ENCODE peak calls at places on chromosomes 3 and 15, in seven cellular contexts. V is adrenal gland, Z is breast epithelium, Y is GM12891, I is Peyer's patch, S is transverse colon, G is lower leg skin. P is an unnamed sample.

GRCh38 chr15:66578286-66578875 is 12.6 kb upstream of the LCTL start:
- DNase-seq in Z (no peak), G (no peak), I (no peak), S (no peak), Y (no peak), V (no peak), P (no peak)

GRCh38 chr3:186452517-186452916 is 90.5 kb upstream of the DGKG start:
- DNase-seq in I (no peak), Y (no peak), Z (no peak), G (no peak), S (no peak), V (peak; percentile 17), P (no peak)

GRCh38 chr3:14145236-14145635 is 20.4 kb downstream of the TMEM43 start:
- DNase-seq in Z (no peak), G (no peak), V (no peak), S (no peak), I (no peak), Y (no peak), P (no peak)

GRCh38 chr3:155664922-155665695 is 79.8 kb downstream of the PLCH1 start:
- DNase-seq in V (peak; percentile 59), Z (peak; percentile 75), Y (no peak), S (peak; percentile 52), G (peak; percentile 84), I (peak; percentile 74), P (no peak)

GRCh38 chr15:40595219-40595618 is 1.2 kb downstream of the KNL1 start:
- DNase-seq in I (no peak), Y (no peak), G (no peak), Z (no peak), V (no peak), S (no peak), P (peak; percentile 51)

GRCh38 chr15:88108991-88109390 is 147.5 kb downstream of the NTRK3 start:
- DNase-seq in Y (no peak), I (no peak), S (no peak), V (no peak), Z (no peak), G (no peak), P (no peak)

GRCh38 chr3:175916151-175916946 is 1057.2 kb downstream of the NAALADL2 start:
- DNase-seq in I (no peak), Z (no peak), S (no peak), V (no peak), G (peak; percentile 36), Y (no peak), P (no peak)

GRCh38 chr3:150469031-150469930 is 61.2 kb downstream of the TSC22D2 start:
- DNase-seq in Y (no peak), Z (peak; percentile 69), I (peak; percentile 71), S (peak; percentile 73), G (peak; percentile 65), V (peak; percentile 90), P (no peak)

GRCh38 chr15:52680041-52680391 is 828 bp upstream of the ATOSA start:
- DNase-seq in G (no peak), Z (no peak), S (no peak), I (no peak), Y (no peak), V (no peak), P (peak; percentile 43)

GRCh38 chr3:140736863-140737460 is 59.1 kb downstream of the TRIM42 start:
- DNase-seq in V (peak; percentile 50), G (peak; percentile 32), S (peak; percentile 18), Y (no peak), Z (no peak), I (no peak), P (peak; percentile 6)

GRCh38 chr3:191499307-191500125 is 38.6 kb downstream of the PYDC2 start:
- DNase-seq in G (no peak), Y (no peak), S (peak; percentile 8), V (peak; percentile 77), Z (no peak), I (no peak), P (no peak)

GRCh38 chr15:70535955-70536338 is 227.4 kb downstream of the UACA start:
- DNase-seq in I (no peak), S (no peak), V (no peak), G (no peak), Z (no peak), Y (no peak), P (no peak)

GRCh38 chr3:191051037-191051436 is 148.0 kb upstream of the OSTN start:
- DNase-seq in Y (no peak), G (no peak), I (no peak), S (no peak), Z (no peak), V (no peak), P (peak; percentile 26)

GRCh38 chr3:57805674-57806073 is 49.6 kb downstream of the SLMAP start:
- DNase-seq in Z (no peak), Y (no peak), V (peak; percentile 39), S (no peak), I (peak; percentile 59), G (no peak), P (peak; percentile 83)

GRCh38 chr3:83877909-83878308 is 1080.9 kb upstream of the CADM2 start:
- DNase-seq in S (no peak), V (no peak), Y (no peak), Z (no peak), I (no peak), G (no peak), P (no peak)

GRCh38 chr3:161851941-161852566 is 355.4 kb downstream of the OTOL1 start:
- DNase-seq in G (peak; percentile 15), V (peak; percentile 59), Z (no peak), Y (peak; percentile 5), S (peak; percentile 64), I (peak; percentile 68), P (peak; percentile 26)

GRCh38 chr3:12891985-12892839 is 50.8 kb upstream of the RPL32 start:
- DNase-seq in I (peak; percentile 77), Y (no peak), V (peak; percentile 64), Z (peak; percentile 30), S (peak; percentile 35), G (no peak), P (peak; percentile 69)

GRCh38 chr3:186519021-186519658 is 25.0 kb downstream of the CRYGS start:
- DNase-seq in Y (no peak), G (no peak), V (no peak), S (no peak), Z (no peak), I (peak; percentile 72), P (no peak)

GRCh38 chr3:8488877-8489865 is 12.5 kb upstream of the LMCD1 start:
- DNase-seq in S (no peak), V (no peak), G (no peak), I (no peak), Z (no peak), Y (no peak), P (no peak)

GRCh38 chr3:142165194-142165593 is 15.8 kb upstream of the TFDP2 start:
- DNase-seq in Y (no peak), S (no peak), V (no peak), Z (no peak), I (no peak), G (no peak), P (no peak)

DNA sequence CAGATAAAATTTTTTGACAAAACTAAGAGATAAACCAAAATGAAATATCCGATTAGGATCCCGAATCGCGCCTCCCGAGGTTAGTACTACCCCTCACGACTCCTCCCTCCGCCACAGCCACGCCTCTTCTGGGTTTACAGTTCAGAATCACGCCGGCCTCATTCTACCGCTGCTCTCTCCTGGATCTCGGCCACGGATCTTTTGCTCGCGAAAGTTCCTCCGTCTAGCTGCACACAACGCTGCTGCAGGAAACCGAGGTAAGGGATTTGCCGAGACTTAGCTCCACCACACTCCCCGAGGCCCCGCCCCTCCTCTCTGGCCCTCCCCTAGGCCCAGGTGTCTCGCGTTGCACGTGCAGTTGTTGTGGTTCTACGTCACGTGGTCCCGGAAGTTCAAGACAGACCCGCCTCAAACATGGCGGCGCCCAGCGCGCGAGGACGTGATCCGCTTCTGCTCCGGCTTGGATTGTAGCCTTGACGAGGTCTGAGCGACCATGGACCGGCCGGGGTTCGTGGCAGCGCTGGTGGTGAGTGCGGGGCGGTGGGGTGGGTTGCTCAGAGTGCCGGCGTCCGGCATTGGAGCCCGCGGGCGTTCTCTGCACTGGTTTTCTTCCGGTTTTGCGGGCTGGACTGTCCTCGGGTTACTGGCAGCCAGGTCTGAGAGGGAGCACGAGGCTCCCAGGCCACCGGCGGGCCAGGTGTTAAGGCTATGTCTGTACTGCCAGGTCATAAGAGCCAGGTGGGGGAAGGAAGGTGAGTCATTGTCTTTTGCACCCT is at the start of gene SLC25A26:
- DNase-seq in Y (peak; percentile 90), V (peak; percentile 97), Z (peak; percentile 97), S (peak; percentile 96), I (peak; percentile 99), G (peak; percentile 96), P (peak; percentile 93)
- TF ChIP-seq POLR2A in Y (peak; percentile 94), V (peak; percentile 49), Z (no peak), S (peak; percentile 72), I (peak; percentile 24), G (no peak), P (peak; percentile 66)

DNA sequence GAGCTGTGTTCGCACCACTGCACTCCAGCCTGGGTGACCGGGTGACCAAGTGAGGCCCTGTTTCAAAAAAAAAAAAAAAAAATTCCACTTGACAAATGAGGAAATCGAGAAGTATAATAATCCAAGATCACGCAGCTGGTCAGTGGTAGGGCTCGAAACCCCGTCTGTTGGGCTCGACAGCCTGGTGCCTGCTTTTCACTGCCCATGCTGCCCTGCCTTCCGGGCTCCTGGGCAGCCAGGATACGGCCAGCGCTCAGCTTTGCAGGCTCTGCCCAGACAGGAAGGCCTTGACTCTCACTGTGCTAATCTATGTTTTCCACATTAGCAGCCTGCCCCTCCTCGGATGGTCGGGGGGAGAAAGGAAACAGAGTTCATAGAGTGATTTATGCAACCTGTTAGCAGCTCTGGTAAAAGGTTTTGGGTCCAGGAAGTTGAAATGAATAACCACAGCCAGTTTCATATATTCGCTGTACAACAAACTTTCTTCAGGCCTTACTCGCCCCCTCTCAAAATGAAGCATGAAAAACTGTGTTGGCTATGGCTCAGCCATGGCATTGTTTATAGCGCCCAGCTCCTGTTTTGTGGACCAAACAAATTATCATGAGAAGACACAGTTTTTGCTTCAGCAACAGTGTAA is 108.8 kb downstream of the XXYLT1 start:
- DNase-seq in Y (no peak), S (no peak), I (peak; percentile 72), G (no peak), Z (no peak), V (peak; percentile 81), P (peak; percentile 42)
- TF ChIP-seq POLR2A in Y (peak; percentile 26), S (no peak), I (no peak), G (no peak), Z (no peak), V (no peak), P (no peak)

GRCh38 chr15:73051811-73052678 is at the start of gene NEO1:
- DNase-seq in Z (peak; percentile 79), V (peak; percentile 90), G (peak; percentile 76), S (peak; percentile 90), Y (peak; percentile 55), I (peak; percentile 90), P (peak; percentile 55)
- TF ChIP-seq POLR2A in Z (no peak), V (peak; percentile 68), G (no peak), S (peak; percentile 71), Y (no peak), I (peak; percentile 46), P (no peak)

GRCh38 chr3:179745109-179745508 is 92.3 kb downstream of the USP13 start:
- DNase-seq in Y (no peak), S (no peak), I (no peak), G (no peak), Z (no peak), V (no peak), P (no peak)

GRCh38 chr3:179750720-179751328 is 98.0 kb downstream of the USP13 start:
- DNase-seq in Z (no peak), I (no peak), Y (no peak), S (no peak), V (no peak), G (no peak), P (peak; percentile 6)
- TF ChIP-seq POLR2A in Z (no peak), I (no peak), Y (no peak), S (no peak), V (no peak), G (no peak), P (no peak)

P was measured in erythroblast.